ENCODE peak calls at places on chromosomes 16 and 17, in seven cellular contexts. One of them, this sample, is unnamed.

GRCh38 chr17:688100-688989 is 26.3 kb downstream of the VPS53 start:
- DNase-seq in stimulated activated CD4-positive, alpha-beta T cell treated with anti-CD3 and anti-CD28 coated beads, Interleukin-4, amount 100 ng/mL, for 24 hours: no peak
- DNase-seq in activated T-cell treated with anti-CD3 and anti-CD28 coated beads, Interleukin-2, amount 50 U/mL, for 72 hours: no peak
- DNase-seq in NAMALWA: peak
- DNase-seq in memory B cell: no peak
- DNase-seq in body of pancreas: no peak
- DNase-seq in T-helper 1 cell: peak
- DNase-seq in this sample: no peak

GRCh38 chr17:46737331-46737730 is 81.2 kb downstream of the WNT3 start:
- DNase-seq in activated T-cell treated with anti-CD3 and anti-CD28 coated beads, Interleukin-2, amount 50 U/mL, for 72 hours: no peak
- DNase-seq in body of pancreas: no peak
- DNase-seq in NAMALWA: peak
- DNase-seq in memory B cell: peak
- DNase-seq in stimulated activated CD4-positive, alpha-beta T cell treated with anti-CD3 and anti-CD28 coated beads, Interleukin-4, amount 100 ng/mL, for 24 hours: no peak
- DNase-seq in T-helper 1 cell: no peak
- DNase-seq in this sample: no peak

GRCh38 chr16:75589301-75589700 is 23.1 kb downstream of the GABARAPL2 start:
- DNase-seq in memory B cell: no peak
- DNase-seq in body of pancreas: no peak
- DNase-seq in activated T-cell treated with anti-CD3 and anti-CD28 coated beads, Interleukin-2, amount 50 U/mL, for 72 hours: no peak
- DNase-seq in T-helper 1 cell: no peak
- DNase-seq in NAMALWA: no peak
- DNase-seq in stimulated activated CD4-positive, alpha-beta T cell treated with anti-CD3 and anti-CD28 coated beads, Interleukin-4, amount 100 ng/mL, for 24 hours: no peak
- DNase-seq in this sample: no peak

GRCh38 chr16:2898831-2899563 is 12.7 kb upstream of the FLYWCH1 start:
- DNase-seq in body of pancreas: no peak
- DNase-seq in activated T-cell treated with anti-CD3 and anti-CD28 coated beads, Interleukin-2, amount 50 U/mL, for 72 hours: no peak
- DNase-seq in NAMALWA: no peak
- DNase-seq in T-helper 1 cell: no peak
- DNase-seq in memory B cell: no peak
- DNase-seq in stimulated activated CD4-positive, alpha-beta T cell treated with anti-CD3 and anti-CD28 coated beads, Interleukin-4, amount 100 ng/mL, for 24 hours: no peak
- DNase-seq in this sample: no peak

GRCh38 chr17:69809331-69809730 is 265.7 kb upstream of the KCNJ16 start:
- DNase-seq in NAMALWA: no peak
- DNase-seq in activated T-cell treated with anti-CD3 and anti-CD28 coated beads, Interleukin-2, amount 50 U/mL, for 72 hours: no peak
- DNase-seq in memory B cell: no peak
- DNase-seq in T-helper 1 cell: no peak
- DNase-seq in body of pancreas: no peak
- DNase-seq in stimulated activated CD4-positive, alpha-beta T cell treated with anti-CD3 and anti-CD28 coated beads, Interleukin-4, amount 100 ng/mL, for 24 hours: no peak
- DNase-seq in this sample: no peak

GRCh38 chr17:50853015-50853615 is 13.0 kb downstream of the TOB1 start:
- DNase-seq in body of pancreas: no peak
- DNase-seq in NAMALWA: no peak
- DNase-seq in stimulated activated CD4-positive, alpha-beta T cell treated with anti-CD3 and anti-CD28 coated beads, Interleukin-4, amount 100 ng/mL, for 24 hours: no peak
- DNase-seq in T-helper 1 cell: no peak
- DNase-seq in memory B cell: no peak
- DNase-seq in activated T-cell treated with anti-CD3 and anti-CD28 coated beads, Interleukin-2, amount 50 U/mL, for 72 hours: no peak
- DNase-seq in this sample: no peak

GRCh38 chr16:27311449-27311831 is 2.3 kb upstream of the IL4R start:
- DNase-seq in activated T-cell treated with anti-CD3 and anti-CD28 coated beads, Interleukin-2, amount 50 U/mL, for 72 hours: no peak
- DNase-seq in T-helper 1 cell: no peak
- DNase-seq in stimulated activated CD4-positive, alpha-beta T cell treated with anti-CD3 and anti-CD28 coated beads, Interleukin-4, amount 100 ng/mL, for 24 hours: no peak
- DNase-seq in memory B cell: no peak
- DNase-seq in body of pancreas: no peak
- DNase-seq in NAMALWA: no peak
- DNase-seq in this sample: no peak

GRCh38 chr16:61024180-61024900 is 1011.9 kb downstream of the CDH8 start:
- DNase-seq in body of pancreas: no peak
- DNase-seq in memory B cell: no peak
- DNase-seq in T-helper 1 cell: no peak
- DNase-seq in stimulated activated CD4-positive, alpha-beta T cell treated with anti-CD3 and anti-CD28 coated beads, Interleukin-4, amount 100 ng/mL, for 24 hours: no peak
- DNase-seq in activated T-cell treated with anti-CD3 and anti-CD28 coated beads, Interleukin-2, amount 50 U/mL, for 72 hours: no peak
- DNase-seq in NAMALWA: no peak
- DNase-seq in this sample: no peak

GRCh38 chr17:40086150-40087044 is 14.0 kb downstream of the NR1D1 start:
- DNase-seq in body of pancreas: peak
- DNase-seq in activated T-cell treated with anti-CD3 and anti-CD28 coated beads, Interleukin-2, amount 50 U/mL, for 72 hours: peak
- DNase-seq in memory B cell: peak
- DNase-seq in T-helper 1 cell: no peak
- DNase-seq in stimulated activated CD4-positive, alpha-beta T cell treated with anti-CD3 and anti-CD28 coated beads, Interleukin-4, amount 100 ng/mL, for 24 hours: peak
- DNase-seq in NAMALWA: peak
- DNase-seq in this sample: no peak

GRCh38 chr16:66226762-66227161 is 139.7 kb upstream of the CDH5 start:
- DNase-seq in stimulated activated CD4-positive, alpha-beta T cell treated with anti-CD3 and anti-CD28 coated beads, Interleukin-4, amount 100 ng/mL, for 24 hours: no peak
- DNase-seq in activated T-cell treated with anti-CD3 and anti-CD28 coated beads, Interleukin-2, amount 50 U/mL, for 72 hours: no peak
- DNase-seq in memory B cell: no peak
- DNase-seq in T-helper 1 cell: no peak
- DNase-seq in NAMALWA: no peak
- DNase-seq in body of pancreas: no peak
- DNase-seq in this sample: no peak

GRCh38 chr17:81422776-81423697 is 27.8 kb downstream of the BAHCC1 start:
- DNase-seq in memory B cell: no peak
- DNase-seq in T-helper 1 cell: no peak
- DNase-seq in NAMALWA: no peak
- DNase-seq in body of pancreas: peak
- DNase-seq in stimulated activated CD4-positive, alpha-beta T cell treated with anti-CD3 and anti-CD28 coated beads, Interleukin-4, amount 100 ng/mL, for 24 hours: no peak
- DNase-seq in activated T-cell treated with anti-CD3 and anti-CD28 coated beads, Interleukin-2, amount 50 U/mL, for 72 hours: no peak
- DNase-seq in this sample: no peak

GRCh38 chr17:32610027-32610650 is 123.3 kb downstream of the CDK5R1 start:
- DNase-seq in stimulated activated CD4-positive, alpha-beta T cell treated with anti-CD3 and anti-CD28 coated beads, Interleukin-4, amount 100 ng/mL, for 24 hours: no peak
- DNase-seq in activated T-cell treated with anti-CD3 and anti-CD28 coated beads, Interleukin-2, amount 50 U/mL, for 72 hours: no peak
- DNase-seq in T-helper 1 cell: no peak
- DNase-seq in body of pancreas: no peak
- DNase-seq in NAMALWA: no peak
- DNase-seq in memory B cell: no peak
- DNase-seq in this sample: no peak

GRCh38 chr17:34581446-34582184 is 2.2 kb downstream of the TMEM132E start:
- DNase-seq in memory B cell: no peak
- DNase-seq in stimulated activated CD4-positive, alpha-beta T cell treated with anti-CD3 and anti-CD28 coated beads, Interleukin-4, amount 100 ng/mL, for 24 hours: no peak
- DNase-seq in activated T-cell treated with anti-CD3 and anti-CD28 coated beads, Interleukin-2, amount 50 U/mL, for 72 hours: no peak
- DNase-seq in T-helper 1 cell: no peak
- DNase-seq in body of pancreas: no peak
- DNase-seq in NAMALWA: no peak
- DNase-seq in this sample: peak

GRCh38 chr16:27920391-27920891 is 143.1 kb downstream of the GSG1L start:
- DNase-seq in NAMALWA: peak
- DNase-seq in stimulated activated CD4-positive, alpha-beta T cell treated with anti-CD3 and anti-CD28 coated beads, Interleukin-4, amount 100 ng/mL, for 24 hours: no peak
- DNase-seq in body of pancreas: no peak
- DNase-seq in T-helper 1 cell: no peak
- DNase-seq in activated T-cell treated with anti-CD3 and anti-CD28 coated beads, Interleukin-2, amount 50 U/mL, for 72 hours: no peak
- DNase-seq in memory B cell: no peak
- DNase-seq in this sample: peak

GRCh38 chr17:59962739-59963318 is 1.7 kb downstream of the RNFT1 start:
- DNase-seq in T-helper 1 cell: no peak
- DNase-seq in stimulated activated CD4-positive, alpha-beta T cell treated with anti-CD3 and anti-CD28 coated beads, Interleukin-4, amount 100 ng/mL, for 24 hours: no peak
- DNase-seq in body of pancreas: no peak
- DNase-seq in activated T-cell treated with anti-CD3 and anti-CD28 coated beads, Interleukin-2, amount 50 U/mL, for 72 hours: no peak
- DNase-seq in memory B cell: no peak
- DNase-seq in NAMALWA: no peak
- DNase-seq in this sample: no peak

GRCh38 chr17:44589316-44590071 is 32.2 kb downstream of the FZD2 start:
- DNase-seq in NAMALWA: no peak
- DNase-seq in memory B cell: no peak
- DNase-seq in stimulated activated CD4-positive, alpha-beta T cell treated with anti-CD3 and anti-CD28 coated beads, Interleukin-4, amount 100 ng/mL, for 24 hours: no peak
- DNase-seq in T-helper 1 cell: no peak
- DNase-seq in body of pancreas: no peak
- DNase-seq in activated T-cell treated with anti-CD3 and anti-CD28 coated beads, Interleukin-2, amount 50 U/mL, for 72 hours: no peak
- DNase-seq in this sample: no peak

GRCh38 chr17:48123111-48123510 is 15.5 kb downstream of the SNX11 start:
- DNase-seq in T-helper 1 cell: no peak
- DNase-seq in activated T-cell treated with anti-CD3 and anti-CD28 coated beads, Interleukin-2, amount 50 U/mL, for 72 hours: no peak
- DNase-seq in memory B cell: no peak
- DNase-seq in stimulated activated CD4-positive, alpha-beta T cell treated with anti-CD3 and anti-CD28 coated beads, Interleukin-4, amount 100 ng/mL, for 24 hours: no peak
- DNase-seq in NAMALWA: no peak
- DNase-seq in body of pancreas: no peak
- DNase-seq in this sample: no peak

GRCh38 chr17:60600490-60601431 is 768 bp downstream of the PPM1D start:
- DNase-seq in stimulated activated CD4-positive, alpha-beta T cell treated with anti-CD3 and anti-CD28 coated beads, Interleukin-4, amount 100 ng/mL, for 24 hours: peak
- DNase-seq in memory B cell: peak
- DNase-seq in NAMALWA: peak
- DNase-seq in body of pancreas: peak
- DNase-seq in T-helper 1 cell: peak
- DNase-seq in activated T-cell treated with anti-CD3 and anti-CD28 coated beads, Interleukin-2, amount 50 U/mL, for 72 hours: peak
- DNase-seq in this sample: peak

GRCh38 chr16:16992986-16993783 is 477.6 kb downstream of the XYLT1 start:
- DNase-seq in NAMALWA: no peak
- DNase-seq in stimulated activated CD4-positive, alpha-beta T cell treated with anti-CD3 and anti-CD28 coated beads, Interleukin-4, amount 100 ng/mL, for 24 hours: peak
- DNase-seq in T-helper 1 cell: peak
- DNase-seq in activated T-cell treated with anti-CD3 and anti-CD28 coated beads, Interleukin-2, amount 50 U/mL, for 72 hours: peak
- DNase-seq in memory B cell: no peak
- DNase-seq in body of pancreas: no peak
- DNase-seq in this sample: no peak

This sample was measured in cerebellum.